ENCODE peak calls at places on chromosomes 13 and 19, in ten cellular contexts. X is suprapubic skin, N is prostate gland, B is A549, G is esophagus squamous epithelium, Y is body of pancreas, W is tibial nerve, D is IMR-90, H is thyroid gland, T is stomach. U is an unnamed sample.

GRCh38 chr13:72666391-72666790 is 61.0 kb downstream of the MZT1 start:
- DNase-seq in X (no peak), N (no peak), B (no peak), G (no peak), Y (no peak), W (no peak), D (no peak), H (no peak), T (no peak), U (no peak)

GRCh38 chr19:7618771-7619510 is 10.4 kb downstream of the XAB2 start:
- DNase-seq in X (no peak), N (peak), B (no peak), G (no peak), Y (peak), W (no peak), D (no peak), H (peak), T (peak), U (no peak)

GRCh38 chr13:37187611-37188010 is 82.1 kb upstream of the CSNK1A1L start:
- DNase-seq in X (no peak), N (no peak), B (no peak), G (no peak), Y (no peak), W (no peak), D (no peak), H (no peak), T (no peak), U (no peak)

GRCh38 chr19:6219592-6220290 is 60.0 kb downstream of the MLLT1 start:
- DNase-seq in X (no peak), N (no peak), B (no peak), G (no peak), Y (no peak), W (no peak), D (no peak), H (no peak), T (no peak), U (no peak)

GRCh38 chr19:13831560-13832056 is 36.4 kb downstream of the ZSWIM4 start:
- DNase-seq in X (peak), N (no peak), B (no peak), G (no peak), Y (no peak), W (no peak), D (no peak), H (no peak), T (no peak), U (no peak)

GRCh38 chr13:76597868-76598267 is 288.3 kb downstream of the KCTD12 start:
- DNase-seq in X (no peak), N (no peak), B (no peak), G (no peak), Y (no peak), W (no peak), D (no peak), H (no peak), T (no peak), U (no peak)

GRCh38 chr13:101453784-101454201 is 1.3 kb downstream of the ITGBL1 start:
- DNase-seq in X (no peak), N (no peak), B (no peak), G (no peak), Y (peak), W (no peak), D (no peak), H (peak), T (peak), U (no peak)

GRCh38 chr13:65585346-65585745 is 1644.8 kb downstream of the PCDH9 start:
- DNase-seq in X (no peak), N (no peak), B (no peak), G (no peak), Y (no peak), W (no peak), D (no peak), H (no peak), T (no peak), U (no peak)

GRCh38 chr13:60137911-60138570 is 25.7 kb downstream of the DIAPH3 start:
- DNase-seq in X (no peak), N (no peak), B (no peak), G (no peak), Y (no peak), W (no peak), D (no peak), H (no peak), T (no peak), U (no peak)

GRCh38 chr13:70874646-70875045 is 766.4 kb upstream of the KLHL1 start:
- DNase-seq in X (no peak), N (no peak), B (no peak), G (no peak), Y (no peak), W (no peak), D (no peak), H (no peak), T (no peak), U (no peak)

GRCh38 chr19:29524912-29525870 is 603 bp upstream of the VSTM2B start:
- DNase-seq in X (no peak), N (no peak), B (no peak), G (no peak), Y (no peak), W (no peak), D (no peak), H (no peak), T (no peak), U (no peak)

GRCh38 chr19:12773571-12773970 is 1.8 kb downstream of the HOOK2 start:
- DNase-seq in X (no peak), N (no peak), B (no peak), G (no peak), Y (no peak), W (no peak), D (peak), H (no peak), T (no peak), U (no peak)

GRCh38 chr13:43261018-43261417 is 237.6 kb downstream of the DNAJC15 start:
- DNase-seq in X (no peak), N (no peak), B (no peak), G (no peak), Y (no peak), W (no peak), D (peak), H (no peak), T (no peak), U (peak)

GRCh38 chr19:13794388-13794751 is 873 bp upstream of the ZSWIM4 start:
- DNase-seq in X (peak), N (peak), B (no peak), G (no peak), Y (peak), W (peak), D (peak), H (peak), T (peak), U (peak)

GRCh38 chr19:7637374-7638256 is 705 bp downstream of the STXBP2 start:
- DNase-seq in X (no peak), N (peak), B (peak), G (no peak), Y (peak), W (no peak), D (no peak), H (peak), T (peak), U (no peak)

GRCh38 chr19:11963566-11964355 is 1.1 kb upstream of the ZNF763 start:
- DNase-seq in X (peak), N (peak), B (no peak), G (no peak), Y (peak), W (peak), D (peak), H (peak), T (peak), U (peak)

GRCh38 chr19:2983351-2984195 is 6.2 kb downstream of the TLE6 start:
- DNase-seq in X (peak), N (peak), B (no peak), G (no peak), Y (peak), W (peak), D (peak), H (peak), T (no peak), U (no peak)

GRCh38 chr19:31882709-31883108 is 462.7 kb upstream of the ZNF507 start:
- DNase-seq in X (no peak), N (no peak), B (no peak), G (no peak), Y (no peak), W (no peak), D (no peak), H (no peak), T (no peak), U (peak)

GRCh38 chr19:36113895-36114762 is 546 bp downstream of the POLR2I start:
- DNase-seq in X (peak), N (peak), B (peak), G (no peak), Y (peak), W (peak), D (peak), H (peak), T (peak), U (no peak)

GRCh38 chr13:99033814-99034213 is 56.0 kb upstream of the DOCK9 start:
- DNase-seq in X (no peak), N (no peak), B (peak), G (no peak), Y (no peak), W (no peak), D (peak), H (no peak), T (no peak), U (no peak)

GRCh38 chr13:93535256-93535655 is 308.6 kb downstream of the GPC6 start:
- DNase-seq in X (no peak), N (no peak), B (no peak), G (no peak), Y (no peak), W (no peak), D (peak), H (no peak), T (no peak), U (no peak)

GRCh38 chr13:111210488-111210887 is 95.4 kb downstream of the ARHGEF7 start:
- DNase-seq in X (no peak), N (no peak), B (no peak), G (no peak), Y (no peak), W (no peak), D (peak), H (peak), T (no peak), U (no peak)

GRCh38 chr19:40006273-40006691 is 9.4 kb downstream of the ZNF546 start:
- DNase-seq in X (no peak), N (no peak), B (peak), G (no peak), Y (no peak), W (no peak), D (peak), H (no peak), T (no peak), U (no peak)

GRCh38 chr19:7010722-7011593 is 10.3 kb downstream of the MBD3L2B start:
- DNase-seq in X (no peak), N (no peak), B (no peak), G (no peak), Y (no peak), W (no peak), D (no peak), H (no peak), T (no peak), U (no peak)

GRCh38 chr19:45455707-45456499 is 11.9 kb upstream of the FOSB start:
- DNase-seq in X (peak), N (peak), B (peak), G (no peak), Y (peak), W (peak), D (peak), H (peak), T (peak), U (peak)

GRCh38 chr19:48244289-48244688 is 11.4 kb downstream of the CARD8 start:
- DNase-seq in X (no peak), N (no peak), B (no peak), G (no peak), Y (no peak), W (no peak), D (no peak), H (no peak), T (no peak), U (no peak)

GRCh38 chr13:31944262-31945160 is 87.1 kb upstream of the FRY start:
- DNase-seq in X (no peak), N (no peak), B (no peak), G (no peak), Y (no peak), W (no peak), D (no peak), H (no peak), T (no peak), U (no peak)

GRCh38 chr19:23957660-23958281 is 43.1 kb downstream of the ZNF726 start:
- DNase-seq in X (no peak), N (no peak), B (no peak), G (no peak), Y (no peak), W (no peak), D (peak), H (no peak), T (no peak), U (no peak)

GRCh38 chr19:11673608-11674041 is 65.1 kb downstream of the ZNF823 start:
- DNase-seq in X (no peak), N (peak), B (no peak), G (no peak), Y (peak), W (peak), D (peak), H (peak), T (peak), U (no peak)

GRCh38 chr19:7869910-7870511 is 4.2 kb downstream of the PRR36 start:
- DNase-seq in X (peak), N (no peak), B (no peak), G (no peak), Y (peak), W (no peak), D (peak), H (peak), T (peak), U (no peak)

GRCh38 chr19:4183967-4184717 is 1.7 kb downstream of the ANKRD24 start:
- DNase-seq in X (no peak), N (no peak), B (no peak), G (no peak), Y (no peak), W (no peak), D (no peak), H (no peak), T (no peak), U (no peak)

GRCh38 chr19:29548483-29549085 is 22.8 kb downstream of the VSTM2B start:
- DNase-seq in X (no peak), N (no peak), B (no peak), G (no peak), Y (no peak), W (no peak), D (no peak), H (no peak), T (peak), U (no peak)

GRCh38 chr13:75250526-75251183 is 231.3 kb downstream of the TBC1D4 start:
- DNase-seq in X (no peak), N (no peak), B (no peak), G (no peak), Y (no peak), W (no peak), D (peak), H (no peak), T (no peak), U (peak)

GRCh38 chr19:58356971-58357797 is 3.9 kb upstream of the A1BG start:
- DNase-seq in X (no peak), N (no peak), B (no peak), G (no peak), Y (no peak), W (no peak), D (no peak), H (no peak), T (no peak), U (no peak)

GRCh38 chr13:36088001-36088400 is 43.2 kb downstream of the DCLK1 start:
- DNase-seq in X (no peak), N (no peak), B (no peak), G (no peak), Y (no peak), W (no peak), D (no peak), H (no peak), T (no peak), U (no peak)

GRCh38 chr13:51148952-51149573 is 38.0 kb upstream of the C13orf42 start:
- DNase-seq in X (no peak), N (peak), B (no peak), G (no peak), Y (peak), W (peak), D (peak), H (peak), T (no peak), U (no peak)

GRCh38 chr13:74767031-74767430 is 632.8 kb upstream of the KLF12 start:
- DNase-seq in X (no peak), N (no peak), B (no peak), G (no peak), Y (no peak), W (no peak), D (peak), H (no peak), T (no peak), U (no peak)

GRCh38 chr13:21759503-21759902 is 88.6 kb downstream of the FGF9 start:
- DNase-seq in X (no peak), N (no peak), B (no peak), G (no peak), Y (peak), W (no peak), D (no peak), H (no peak), T (no peak), U (no peak)

GRCh38 chr19:34355201-34355600 is 9.8 kb upstream of the GPI start:
- DNase-seq in X (no peak), N (no peak), B (no peak), G (no peak), Y (no peak), W (no peak), D (no peak), H (no peak), T (no peak), U (no peak)
- TF ChIP-seq POLR2A in X (no peak), N (no peak), B (no peak), G (no peak), Y (no peak), W (no peak), D (no peak), H (no peak), T (no peak), U (no peak)

DNA sequence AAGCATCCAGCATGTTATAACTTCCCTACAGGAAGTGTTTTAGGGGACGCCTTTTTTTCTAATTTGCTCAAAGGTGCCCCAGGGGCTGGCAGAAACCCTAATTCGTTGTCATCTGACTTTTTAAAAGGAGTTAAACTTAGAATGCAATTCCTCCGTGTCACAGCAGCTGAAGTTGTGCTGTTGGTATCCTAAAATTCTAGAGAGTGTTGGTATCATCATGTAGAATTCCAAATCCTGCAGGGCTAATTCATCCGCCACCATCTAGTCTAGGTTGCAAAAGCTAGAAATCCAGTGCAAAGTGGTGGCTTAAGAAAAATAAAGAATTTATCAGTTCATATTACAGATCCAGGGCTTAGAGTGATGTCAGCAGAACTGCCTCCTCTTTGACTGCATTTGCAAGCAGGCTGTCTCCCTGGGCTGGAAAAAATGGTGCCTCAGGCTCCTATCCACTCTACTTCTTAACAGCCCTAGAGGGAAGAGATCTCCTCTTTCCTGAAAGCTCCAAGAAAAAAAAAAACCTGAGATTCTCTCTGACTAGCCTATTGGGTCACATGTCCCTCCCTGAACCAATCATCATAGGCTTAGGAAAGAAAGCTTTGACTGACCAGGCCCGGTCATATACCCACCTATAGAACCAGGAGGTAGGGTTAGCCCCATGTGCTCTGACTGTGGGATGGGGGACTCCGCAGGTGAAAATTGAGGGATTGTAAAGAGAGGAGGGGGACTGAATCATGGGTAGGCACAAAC is 73.0 kb downstream of the MAP4K1 start:
- DNase-seq in X (no peak), N (peak), B (no peak), G (no peak), Y (no peak), W (no peak), D (peak), H (no peak), T (no peak), U (no peak)
- TF ChIP-seq CTCF in X (no peak), N (no peak), B (peak), G (no peak), Y (no peak), W (no peak), D (peak), H (peak), T (no peak), U (no peak)

DNA sequence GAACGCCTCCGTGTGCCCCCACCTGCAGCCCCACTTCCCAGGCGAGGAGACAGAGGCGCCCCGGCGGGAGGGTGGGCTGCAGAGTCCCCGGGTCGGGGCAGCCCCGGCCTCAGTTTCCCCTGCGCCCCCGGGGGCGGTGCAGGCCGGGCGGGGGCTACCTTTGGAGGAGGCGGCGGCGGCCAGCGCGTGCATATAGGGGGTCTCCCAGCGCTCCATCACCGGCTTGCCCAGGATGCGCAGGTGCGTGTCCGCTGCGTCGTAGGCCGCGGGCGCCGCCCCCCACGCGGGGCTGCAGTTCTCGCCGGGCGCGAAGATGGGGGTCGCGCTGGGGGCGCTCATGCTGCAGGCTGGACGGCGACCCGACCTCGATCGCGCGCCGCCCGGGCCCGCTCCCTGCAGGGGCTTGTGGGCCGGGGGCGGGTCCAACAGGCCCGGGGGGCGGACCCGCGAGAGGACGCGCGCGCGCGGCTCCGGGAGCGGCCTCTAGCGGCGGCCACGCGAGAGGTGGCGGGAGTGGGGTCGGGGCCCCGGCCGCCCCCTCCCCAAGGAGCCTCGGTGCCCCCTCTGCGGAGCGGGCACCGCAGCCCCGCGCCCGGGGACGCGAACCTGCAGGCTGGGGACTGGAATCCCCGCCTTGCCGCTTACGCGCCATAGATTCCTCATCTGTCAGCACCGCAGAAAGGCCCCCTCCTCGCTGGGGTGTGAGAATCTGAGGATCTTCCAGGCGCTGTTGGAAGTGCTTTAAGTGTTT is at the start of gene GAMT:
- DNase-seq in X (no peak), N (no peak), B (no peak), G (no peak), Y (peak), W (no peak), D (no peak), H (peak), T (no peak), U (no peak)
- TF ChIP-seq POLR2A in X (no peak), N (no peak), B (peak), G (no peak), Y (no peak), W (peak), D (no peak), H (no peak), T (no peak), U (no peak)

GRCh38 chr13:112219753-112220152 is 152.8 kb downstream of the SOX1 start:
- DNase-seq in X (no peak), N (no peak), B (no peak), G (no peak), Y (no peak), W (no peak), D (no peak), H (no peak), T (no peak), U (no peak)

GRCh38 chr13:112218416-112218815 is 151.5 kb downstream of the SOX1 start:
- DNase-seq in X (no peak), N (no peak), B (no peak), G (no peak), Y (no peak), W (no peak), D (no peak), H (no peak), T (no peak), U (no peak)

GRCh38 chr13:112215871-112216270 is 148.9 kb downstream of the SOX1 start:
- DNase-seq in X (no peak), N (no peak), B (no peak), G (no peak), Y (no peak), W (no peak), D (no peak), H (no peak), T (no peak), U (no peak)

GRCh38 chr13:112220296-112220875 is 153.4 kb downstream of the SOX1 start:
- DNase-seq in X (no peak), N (no peak), B (no peak), G (no peak), Y (no peak), W (no peak), D (no peak), H (no peak), T (no peak), U (no peak)

GRCh38 chr13:112217431-112217830 is 150.5 kb downstream of the SOX1 start:
- DNase-seq in X (no peak), N (no peak), B (no peak), G (no peak), Y (no peak), W (no peak), D (no peak), H (no peak), T (no peak), U (no peak)
- TF ChIP-seq CTCF in X (no peak), N (no peak), B (no peak), G (no peak), Y (no peak), W (no peak), D (no peak), H (no peak), T (no peak), U (no peak)

GRCh38 chr13:114131581-114132418 is 623 bp downstream of the RASA3 start:
- DNase-seq in X (no peak), N (no peak), B (peak), G (no peak), Y (no peak), W (no peak), D (no peak), H (peak), T (no peak), U (no peak)
- TF ChIP-seq POLR2A in X (no peak), N (no peak), B (no peak), G (no peak), Y (no peak), W (no peak), D (peak), H (no peak), T (no peak), U (no peak)